ENCODE peak calls at places on chromosome 3, in six cellular contexts. G is IMR-90, P is H9, E is trophoblast cell, M is mesenchymal stem cell, Y is mesendoderm. X is an unnamed sample.

GRCh38 chr3:60933828-60934227 is 317.4 kb downstream of the FHIT start:
- DNase-seq in Y (peak; percentile 14), P (no peak), E (no peak), M (no peak), G (no peak), X (no peak)

GRCh38 chr3:48268936-48269551 is 28.1 kb downstream of the ZNF589 start:
- DNase-seq in E (no peak), G (no peak), Y (no peak), P (no peak), M (no peak), X (no peak)

GRCh38 chr3:51712511-51712931 is 5.7 kb downstream of the GRM2 start:
- DNase-seq in G (no peak), P (no peak), E (no peak), Y (no peak), M (no peak), X (no peak)

GRCh38 chr3:46898321-46899150 is 21.0 kb downstream of the PTH1R start:
- DNase-seq in M (no peak), G (no peak), P (no peak), E (no peak), Y (no peak), X (no peak)

GRCh38 chr3:11230807-11231206 is 41.4 kb upstream of the ATG7 start:
- DNase-seq in E (no peak), Y (no peak), G (no peak), P (no peak), M (no peak), X (no peak)

GRCh38 chr3:28172748-28173147 is 68.7 kb upstream of the CMC1 start:
- DNase-seq in Y (no peak), G (no peak), P (no peak), E (no peak), M (no peak), X (no peak)

GRCh38 chr3:43022111-43022510 is 43.0 kb downstream of the GASK1A start:
- DNase-seq in Y (no peak), M (no peak), P (no peak), G (no peak), E (no peak), X (no peak)

GRCh38 chr3:71754610-71755253 is 1.1 kb downstream of the GPR27 start:
- DNase-seq in E (no peak), Y (peak; percentile 15), P (peak; percentile 43), G (no peak), M (no peak), X (no peak)

GRCh38 chr3:152417181-152417580 is 148.5 kb downstream of the MBNL1 start:
- DNase-seq in Y (no peak), P (no peak), M (no peak), G (peak; percentile 46), E (peak; percentile 79), X (no peak)

GRCh38 chr3:125151437-125151806 is 61.1 kb downstream of the SLC12A8 start:
- DNase-seq in M (no peak), G (no peak), P (no peak), Y (no peak), E (no peak), X (no peak)

GRCh38 chr3:144429719-144430121 is 458.1 kb downstream of the DIPK2A start:
- DNase-seq in G (no peak), M (no peak), Y (no peak), E (peak; percentile 4), P (no peak), X (no peak)

GRCh38 chr3:85821130-85821756 is 862.5 kb downstream of the CADM2 start:
- DNase-seq in P (peak; percentile 49), E (peak; percentile 24), M (no peak), Y (peak; percentile 63), G (no peak), X (peak; percentile 11)

GRCh38 chr3:57169872-57170623 is 4.9 kb upstream of the IL17RD start:
- DNase-seq in G (peak; percentile 52), M (peak; percentile 76), P (peak; percentile 91), E (peak; percentile 94), Y (peak; percentile 91), X (peak; percentile 73)

GRCh38 chr3:195809796-195810454 is 1.8 kb downstream of the MUC4 start:
- DNase-seq in G (no peak), P (no peak), M (no peak), Y (peak; percentile 63), E (peak; percentile 55), X (no peak)

GRCh38 chr3:152428577-152428976 is 159.8 kb downstream of the MBNL1 start:
- DNase-seq in Y (no peak), M (no peak), G (no peak), E (no peak), P (no peak), X (no peak)

GRCh38 chr3:19711160-19711782 is 222.7 kb downstream of the EFHB start:
- DNase-seq in E (no peak), Y (peak; percentile 42), M (no peak), G (no peak), P (no peak), X (no peak)

GRCh38 chr3:108103971-108104797 is 13.4 kb upstream of the CD47 start:
- DNase-seq in E (peak; percentile 51), P (no peak), Y (no peak), G (peak; percentile 52), M (no peak), X (no peak)

GRCh38 chr3:190375250-190375649 is 12.7 kb upstream of the CLDN16 start:
- DNase-seq in Y (peak; percentile 28), E (no peak), G (no peak), P (no peak), M (no peak), X (no peak)

GRCh38 chr3:38725726-38726410 is 76.4 kb upstream of the SCN5A start:
- DNase-seq in Y (peak; percentile 7), P (no peak), M (peak; percentile 7), E (peak; percentile 84), G (peak; percentile 76), X (no peak)

GRCh38 chr3:193305356-193305755 is 64.3 kb downstream of the PLAAT1 start:
- DNase-seq in Y (peak; percentile 65), M (no peak), E (peak; percentile 65), P (no peak), G (no peak), X (no peak)

GRCh38 chr3:142447308-142447851 is 457 bp downstream of the XRN1 start:
- DNase-seq in Y (peak; percentile 56), P (no peak), E (peak; percentile 51), M (peak; percentile 72), G (peak; percentile 46), X (no peak)

GRCh38 chr3:177359601-177360357 is 162.5 kb upstream of the TBL1XR1 start:
- DNase-seq in P (peak; percentile 95), M (peak; percentile 99), Y (peak; percentile 100), E (peak; percentile 98), G (peak; percentile 99), X (peak; percentile 94)
- H2BK120ac ChIP-seq in P (no peak overlapping the region), M (peak overlapping the region; percentile 96), Y (peak overlapping the region; percentile 23), E (peak overlapping the region; percentile 93), G (peak overlapping the region; percentile 93), X (peak overlapping the region; percentile 95)

GRCh38 chr3:32782417-32782816 is 35.4 kb upstream of the TRIM71 start:
- DNase-seq in G (no peak), M (no peak), E (no peak), P (peak; percentile 39), Y (no peak), X (no peak)

GRCh38 chr3:32781211-32781968 is 36.4 kb upstream of the TRIM71 start:
- DNase-seq in E (peak; percentile 95), P (peak; percentile 94), G (peak; percentile 68), M (peak; percentile 81), Y (peak; percentile 96), X (peak; percentile 88)

GRCh38 chr3:32778389-32778788 is 39.4 kb upstream of the TRIM71 start:
- DNase-seq in G (no peak), Y (no peak), E (peak; percentile 23), M (no peak), P (no peak), X (no peak)

GRCh38 chr3:32780071-32780734 is 37.6 kb upstream of the TRIM71 start:
- DNase-seq in G (no peak), P (peak; percentile 39), Y (peak; percentile 77), E (no peak), M (no peak), X (no peak)

GRCh38 chr3:32780735-32781210 is 37.0 kb upstream of the TRIM71 start:
- DNase-seq in P (peak; percentile 98), E (no peak), M (peak; percentile 56), Y (peak; percentile 99), G (peak; percentile 16), X (peak; percentile 94)
- H2BK120ac ChIP-seq in P (peak overlapping the region; percentile 62), E (no peak overlapping the region), M (no peak overlapping the region), Y (peak overlapping the region; percentile 46), G (no peak overlapping the region), X (no peak overlapping the region)

DNA sequence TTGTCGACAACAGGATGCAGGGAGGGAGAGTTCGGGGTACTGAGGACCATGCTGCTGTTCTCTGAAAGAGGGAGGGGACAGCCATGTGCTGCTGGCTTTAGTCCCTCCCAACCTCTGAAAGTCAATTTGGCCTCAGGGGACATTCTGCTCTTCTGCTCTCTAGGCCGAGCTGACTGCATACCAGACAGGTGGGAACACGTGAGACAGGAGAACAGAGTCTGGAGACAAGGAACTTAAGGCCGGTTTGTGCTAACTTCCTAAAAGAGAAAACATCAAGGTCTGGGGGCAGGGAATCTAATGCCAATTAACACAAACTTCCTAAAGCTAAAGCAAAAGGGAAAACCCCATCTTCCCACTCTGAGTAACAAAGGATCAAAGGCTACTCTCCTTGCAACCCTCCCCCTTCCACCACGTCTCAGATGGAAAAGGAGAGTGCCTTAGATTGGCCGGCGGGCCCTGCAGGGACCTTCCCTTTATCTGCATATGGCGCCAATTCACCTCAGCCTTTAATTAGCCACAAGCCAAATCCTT is 41.0 kb downstream of the SLCO2A1 start:
- DNase-seq in E (peak; percentile 71), G (no peak), Y (peak; percentile 99), M (no peak), P (peak; percentile 76), X (no peak)
- H2BK120ac ChIP-seq in E (peak overlapping the region; percentile 94), G (no peak overlapping the region), Y (peak overlapping the region; percentile 99), M (no peak overlapping the region), P (no peak overlapping the region), X (no peak overlapping the region)

GRCh38 chr3:114351123-114351821 is 57.4 kb downstream of the TIGIT start:
- DNase-seq in P (no peak), M (no peak), G (no peak), E (peak; percentile 19), Y (no peak), X (no peak)

GRCh38 chr3:114351822-114352145 is 58.0 kb downstream of the TIGIT start:
- DNase-seq in G (no peak), M (no peak), P (no peak), E (peak; percentile 77), Y (peak; percentile 31), X (no peak)

GRCh38 chr3:114361391-114361790 is 67.6 kb downstream of the TIGIT start:
- DNase-seq in E (no peak), P (no peak), M (no peak), Y (no peak), G (no peak), X (no peak)

GRCh38 chr3:114350690-114351089 is 56.9 kb downstream of the TIGIT start:
- DNase-seq in Y (no peak), M (no peak), P (no peak), G (no peak), E (no peak), X (no peak)

GRCh38 chr3:114356084-114357009 is 62.5 kb downstream of the TIGIT start:
- DNase-seq in E (no peak), Y (peak; percentile 60), M (no peak), G (no peak), P (peak; percentile 76), X (peak; percentile 36)
- H2BK120ac ChIP-seq in E (no peak overlapping the region), Y (no peak overlapping the region), M (no peak overlapping the region), G (no peak overlapping the region), P (no peak overlapping the region), X (peak overlapping the region; percentile 11)

DNA sequence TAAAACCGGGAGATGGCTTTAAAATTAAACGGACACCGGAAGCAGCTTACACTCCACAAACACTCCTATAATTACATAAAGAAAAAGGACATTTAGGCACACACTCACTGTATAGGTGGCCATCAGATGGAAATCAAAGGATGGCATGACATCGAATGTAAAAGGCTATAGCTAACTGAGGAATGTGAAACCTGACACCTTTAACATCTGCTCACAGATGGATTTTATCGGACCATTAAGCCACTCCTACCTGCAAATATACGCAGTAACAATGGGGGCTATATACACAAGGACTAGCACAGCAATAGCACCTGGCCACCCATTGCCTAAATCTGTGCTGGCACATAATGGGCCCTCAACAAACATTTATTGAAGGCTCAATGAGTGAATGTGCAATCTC is 14.5 kb upstream of the RBSN start:
- DNase-seq in P (no peak), G (no peak), M (no peak), Y (no peak), E (no peak), X (no peak)
- H2BK120ac ChIP-seq in P (no peak overlapping the region), G (no peak overlapping the region), M (no peak overlapping the region), Y (no peak overlapping the region), E (no peak overlapping the region), X (no peak overlapping the region)